ENCODE peak calls at places on chromosome 18, in four cellular contexts. B is GM12878, H is H1, D is HepG2. Q is an unnamed sample.

GRCh38 chr18:11859903-11860407 is 8.7 kb downstream of the CHMP1B start:
- DNase-seq in D (peak; percentile 83), B (no peak), H (peak; percentile 32), Q (no peak)

GRCh38 chr18:63578357-63578958 is 8.7 kb upstream of the SERPINB13 start:
- DNase-seq in B (no peak), H (peak; percentile 64), D (peak; percentile 23), Q (peak; percentile 22)

GRCh38 chr18:34862561-34862960 is 152.5 kb downstream of the DTNA start:
- DNase-seq in D (no peak), B (no peak), H (no peak), Q (no peak)

GRCh38 chr18:53799134-53799533 is 425.3 kb downstream of the MBD2 start:
- DNase-seq in H (no peak), B (no peak), D (no peak), Q (no peak)

GRCh38 chr18:35971661-35972196 is 750 bp upstream of the RMP24 start:
- DNase-seq in H (no peak), B (no peak), D (peak; percentile 10), Q (no peak)

GRCh38 chr18:10705291-10705690 is 179.5 kb downstream of the NAPG start:
- DNase-seq in H (no peak), D (no peak), B (no peak), Q (no peak)

GRCh38 chr18:12839057-12839525 is 44.9 kb downstream of the PTPN2 start:
- DNase-seq in D (no peak), B (peak; percentile 79), H (no peak), Q (no peak)

GRCh38 chr18:34540897-34541296 is 169.2 kb upstream of the DTNA start:
- DNase-seq in D (no peak), B (no peak), H (no peak), Q (no peak)

GRCh38 chr18:30987479-30988241 is 54.9 kb downstream of the DSC3 start:
- DNase-seq in D (no peak), H (no peak), B (no peak), Q (no peak)

GRCh38 chr18:8367217-8367988 is 241.8 kb upstream of the RAB12 start:
- DNase-seq in D (no peak), H (peak; percentile 83), B (no peak), Q (peak; percentile 59)

GRCh38 chr18:46340716-46341115 is 236.5 kb downstream of the HAUS1 start:
- DNase-seq in B (no peak), H (no peak), D (no peak), Q (no peak)

GRCh38 chr18:61850756-61851155 is 42.1 kb downstream of the RNF152 start:
- DNase-seq in B (no peak), D (no peak), H (no peak), Q (no peak)

GRCh38 chr18:73975266-73975665 is 172.4 kb downstream of the FBXO15 start:
- DNase-seq in D (no peak), B (no peak), H (no peak), Q (no peak)

GRCh38 chr18:10419420-10420103 is 34.9 kb upstream of the APCDD1 start:
- DNase-seq in H (no peak), B (no peak), D (no peak), Q (no peak)

GRCh38 chr18:25675123-25675850 is 323.3 kb upstream of the ZNF521 start:
- DNase-seq in D (no peak), H (peak; percentile 54), B (no peak), Q (peak; percentile 13)

GRCh38 chr18:25350561-25351201 is 1.3 kb downstream of the ZNF521 start:
- DNase-seq in H (peak; percentile 65), B (no peak), D (no peak), Q (no peak)

GRCh38 chr18:24228661-24229053 is 89.8 kb downstream of the CABYR start:
- DNase-seq in H (no peak), D (no peak), B (no peak), Q (no peak)

GRCh38 chr18:2425426-2426317 is 145.6 kb downstream of the METTL4 start:
- DNase-seq in H (no peak), B (no peak), D (no peak), Q (no peak)

GRCh38 chr18:6412933-6413472 is 1.7 kb downstream of the L3MBTL4 start:
- DNase-seq in B (no peak), H (no peak), D (no peak), Q (no peak)
- TF ChIP-seq SUZ12 in B (no peak), H (no peak), D (no peak), Q (no peak)

GRCh38 chr18:14100503-14101286 is 31.5 kb downstream of the ZNF519 start:
- DNase-seq in H (no peak), B (no peak), D (no peak), Q (no peak)

GRCh38 chr18:14106906-14107305 is 25.3 kb downstream of the ZNF519 start:
- DNase-seq in B (no peak), D (no peak), H (no peak), Q (no peak)

GRCh38 chr18:14104906-14105748 is 27.1 kb downstream of the ZNF519 start:
- DNase-seq in H (no peak), B (no peak), D (peak; percentile 6), Q (no peak)
- H3K9me3 ChIP-seq in H (peaks cover 31% of the 10 kb centered on the region), B (peaks cover 10% of the 10 kb centered on the region), D (peaks cover 52% of the 10 kb centered on the region), Q (peaks cover 69% of the 10 kb centered on the region)

DNA sequence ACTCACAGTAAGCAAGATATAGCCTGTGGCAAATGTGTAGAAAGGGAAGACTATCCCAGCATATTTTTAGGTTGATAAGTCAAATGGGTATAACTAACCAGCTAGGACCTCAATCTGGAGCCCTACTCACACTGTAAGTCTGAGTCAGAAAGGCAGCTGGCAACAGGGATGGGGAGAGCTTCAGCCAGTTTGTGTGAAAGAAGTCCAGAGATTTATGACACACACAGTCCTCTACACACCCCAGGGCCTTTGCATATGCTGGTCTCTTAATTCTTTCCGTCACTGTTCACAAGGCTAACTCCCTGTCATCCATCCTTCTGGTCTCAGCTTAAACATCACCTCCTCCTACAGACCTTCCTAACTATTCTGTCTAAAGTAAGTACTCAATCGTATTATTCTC is 5.9 kb upstream of the TCF4 start:
- DNase-seq in B (no peak), H (no peak), D (no peak), Q (no peak)
- TF ChIP-seq SUZ12 in B (no peak), H (no peak), D (no peak), Q (no peak)

DNA sequence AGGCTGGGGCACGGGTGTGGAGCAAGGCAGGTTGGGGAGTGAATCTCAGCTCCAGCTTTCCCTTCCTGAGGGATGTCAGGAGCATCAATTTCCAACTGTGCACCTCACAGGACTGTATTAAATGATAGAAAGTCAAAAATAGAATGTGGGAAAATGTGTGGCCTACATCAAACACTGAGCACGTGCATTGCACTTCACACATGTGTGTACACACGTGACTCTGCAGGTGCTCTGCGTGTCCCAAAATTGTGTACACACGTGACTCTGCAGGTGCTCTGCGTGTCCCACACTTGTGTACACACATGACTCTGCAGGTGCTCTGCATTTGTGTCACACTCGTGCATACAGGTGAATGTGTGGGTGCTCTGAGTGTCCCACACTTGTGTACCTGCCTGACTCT is 577.2 kb upstream of the SALL3 start:
- DNase-seq in B (no peak), H (no peak), D (no peak), Q (no peak)
- H3K9me3 ChIP-seq in B (no peaks in the 10 kb centered on the region), H (no peaks in the 10 kb centered on the region), D (no peaks in the 10 kb centered on the region), Q (no peaks in the 10 kb centered on the region)